ENCODE peak calls at places on chromosomes 3 and 15, in nine cellular contexts. J, S, X, A, W, L, T, Z and H are unnamed samples.
A peak's percentile ranks its signal among the peaks of the same experiment; 100 is the strongest.

GRCh38 chr3:117486709-117487394 is 777.3 kb downstream of the TUSC7 start:
- DNase-seq in J (peak; percentile 6), S (no peak), X (peak; percentile 40), A (no peak), W (no peak), L (no peak), T (no peak), Z (no peak), H (no peak)

GRCh38 chr15:70505411-70505919 is 257.9 kb downstream of the UACA start:
- DNase-seq in J (no peak), S (no peak), X (no peak), A (peak; percentile 75), W (peak; percentile 29), L (no peak), T (peak; percentile 59), Z (peak; percentile 91), H (peak; percentile 78)

GRCh38 chr3:178067721-178068120 is 468.5 kb upstream of the KCNMB2 start:
- DNase-seq in J (no peak), S (no peak), X (no peak), A (no peak), W (no peak), L (no peak), T (no peak), Z (no peak), H (no peak)

GRCh38 chr3:19399356-19399755 is 251.0 kb downstream of the KCNH8 start:
- DNase-seq in J (no peak), S (no peak), X (no peak), A (no peak), W (no peak), L (no peak), T (no peak), Z (no peak), H (no peak)

GRCh38 chr3:11641683-11642407 is 1.9 kb downstream of the VGLL4 start:
- DNase-seq in J (no peak), S (no peak), X (no peak), A (no peak), W (no peak), L (peak; percentile 24), T (peak; percentile 76), Z (no peak), H (peak; percentile 56)

GRCh38 chr3:19934098-19934566 is at the start of gene EFHB:
- DNase-seq in J (peak; percentile 59), S (peak; percentile 81), X (no peak), A (peak; percentile 39), W (peak; percentile 39), L (peak; percentile 73), T (no peak), Z (peak; percentile 75), H (no peak)

GRCh38 chr3:146020969-146021368 is 140.0 kb downstream of the PLOD2 start:
- DNase-seq in J (no peak), S (no peak), X (no peak), A (no peak), W (peak; percentile 3), L (no peak), T (no peak), Z (no peak), H (peak; percentile 1)

GRCh38 chr3:134009345-134010000 is 20.3 kb downstream of the SLCO2A1 start:
- DNase-seq in J (no peak), S (no peak), X (no peak), A (no peak), W (no peak), L (no peak), T (peak; percentile 39), Z (no peak), H (no peak)

GRCh38 chr3:152172465-152172864 is 96.3 kb upstream of the MBNL1 start:
- DNase-seq in J (no peak), S (no peak), X (no peak), A (no peak), W (no peak), L (no peak), T (no peak), Z (no peak), H (no peak)

GRCh38 chr3:195597848-195598247 is 14.1 kb upstream of the APOD start:
- DNase-seq in J (no peak), S (no peak), X (no peak), A (no peak), W (no peak), L (no peak), T (no peak), Z (no peak), H (no peak)

GRCh38 chr15:26235148-26235769 is 372.1 kb upstream of the ATP10A start:
- DNase-seq in J (peak; percentile 24), S (peak; percentile 71), X (no peak), A (no peak), W (no peak), L (no peak), T (no peak), Z (no peak), H (no peak)
- H3K4me3 ChIP-seq in J (no peak overlapping the region), S (no peak overlapping the region), X (no peak overlapping the region), A (no peak overlapping the region), W (no peak overlapping the region), L (no peak overlapping the region), T (no peak overlapping the region), Z (no peak overlapping the region), H (no peak overlapping the region)

GRCh38 chr15:83626171-83626802 is 27.6 kb upstream of the ADAMTSL3 start:
- DNase-seq in J (no peak), S (no peak), X (no peak), A (no peak), W (no peak), L (no peak), T (no peak), Z (no peak), H (no peak)
- TF ChIP-seq MAX in J (no peak), S (no peak), X (no peak), A (no peak), W (no peak), L (no peak), T (no peak), Z (no peak), H (no peak)

GRCh38 chr3:9934993-9935392 is 1.4 kb downstream of the CRELD1 start:
- DNase-seq in J (no peak), S (no peak), X (no peak), A (no peak), W (no peak), L (no peak), T (no peak), Z (no peak), H (no peak)
- H3K4me3 ChIP-seq in J (peak overlapping the region; percentile 75), S (no peak overlapping the region), X (peak overlapping the region; percentile 89), A (no peak overlapping the region), W (peak overlapping the region; percentile 82), L (peak overlapping the region; percentile 57), T (no peak overlapping the region), Z (peak overlapping the region; percentile 73), H (peak overlapping the region; percentile 79)

GRCh38 chr3:169562988-169563774 is 100.3 kb downstream of the MECOM start:
- DNase-seq in J (no peak), S (no peak), X (no peak), A (no peak), W (no peak), L (no peak), T (no peak), Z (peak; percentile 6), H (peak; percentile 4)

GRCh38 chr3:169554606-169555005 is 108.9 kb downstream of the MECOM start:
- DNase-seq in J (no peak), S (no peak), X (no peak), A (no peak), W (no peak), L (no peak), T (no peak), Z (no peak), H (no peak)

GRCh38 chr3:169556349-169556870 is 107.1 kb downstream of the MECOM start:
- DNase-seq in J (no peak), S (no peak), X (no peak), A (no peak), W (no peak), L (no peak), T (no peak), Z (no peak), H (no peak)

GRCh38 chr3:169556909-169557308 is 106.6 kb downstream of the MECOM start:
- DNase-seq in J (no peak), S (no peak), X (no peak), A (no peak), W (no peak), L (no peak), T (no peak), Z (no peak), H (no peak)

GRCh38 chr3:169558371-169558770 is 105.1 kb downstream of the MECOM start:
- DNase-seq in J (no peak), S (no peak), X (no peak), A (no peak), W (no peak), L (no peak), T (peak; percentile 91), Z (no peak), H (no peak)
- TF ChIP-seq MAX in J (no peak), S (no peak), X (no peak), A (no peak), W (no peak), L (no peak), T (no peak), Z (no peak), H (no peak)

DNA sequence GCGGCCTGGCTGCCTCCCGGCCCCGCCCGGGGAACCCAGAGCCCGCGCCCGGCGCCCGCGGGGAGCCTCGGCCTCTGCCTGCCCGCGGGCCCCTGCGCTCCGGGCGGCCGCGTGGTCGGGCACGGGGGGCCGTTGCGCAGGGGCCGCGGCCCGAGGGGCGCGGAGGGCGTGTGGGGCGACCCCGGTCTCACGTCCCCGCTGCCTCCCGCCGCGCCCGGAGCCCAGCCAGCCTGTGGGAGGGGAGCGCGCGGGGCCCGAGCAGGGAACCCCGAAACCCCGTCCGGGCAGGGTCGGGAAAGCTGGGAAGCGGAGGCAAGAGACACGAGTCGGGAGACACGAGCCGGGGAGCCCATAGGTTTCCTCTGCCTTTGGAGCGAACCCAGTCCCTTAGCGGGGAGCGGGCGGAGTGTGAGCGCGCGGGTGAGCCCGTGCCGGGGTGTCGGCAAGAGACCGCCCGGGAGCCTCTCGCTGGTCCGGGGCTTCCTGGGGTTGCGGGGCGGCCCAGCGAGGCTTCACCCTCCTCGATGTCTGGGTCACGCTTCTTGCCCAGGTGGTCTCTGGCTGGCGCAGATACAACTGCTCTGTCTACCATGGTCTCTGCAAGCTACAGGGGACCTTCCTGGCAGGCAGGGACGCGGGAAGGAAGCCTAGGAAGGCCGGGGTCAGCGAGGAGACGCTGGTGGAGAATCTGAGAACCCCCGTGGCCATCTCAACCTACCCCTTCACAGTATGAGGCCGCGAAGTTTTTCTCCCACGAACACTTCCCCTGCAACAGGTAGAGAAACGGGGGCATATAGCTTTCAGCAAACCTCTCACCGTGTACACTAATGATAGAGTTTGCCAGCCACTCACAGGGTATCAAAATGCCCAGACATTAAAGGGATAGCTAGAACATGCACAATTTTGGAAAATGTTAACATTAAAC is 586 bp downstream of the LRRK1 start:
- DNase-seq in J (peak; percentile 75), S (peak; percentile 75), X (no peak), A (no peak), W (no peak), L (peak; percentile 17), T (peak; percentile 28), Z (peak; percentile 38), H (peak; percentile 63)
- H3K4me3 ChIP-seq in J (peak overlapping the region; percentile 67), S (peak overlapping the region; percentile 50), X (peak overlapping the region; percentile 84), A (peak overlapping the region; percentile 73), W (no peak overlapping the region), L (peak overlapping the region; percentile 27), T (peak overlapping the region; percentile 60), Z (peak overlapping the region; percentile 79), H (peak overlapping the region; percentile 75)

GRCh38 chr3:142618917-142619401 is 22.8 kb downstream of the PLS1 start:
- DNase-seq in J (no peak), S (no peak), X (no peak), A (no peak), W (peak; percentile 3), L (peak; percentile 24), T (peak; percentile 66), Z (peak; percentile 64), H (no peak)
- TF ChIP-seq MAX in J (no peak), S (no peak), X (no peak), A (peak; percentile 18), W (no peak), L (no peak), T (no peak), Z (peak; percentile 69), H (no peak)

GRCh38 chr15:67824157-67824899 is 981 bp upstream of the SKOR1 start:
- DNase-seq in J (peak; percentile 77), S (peak; percentile 56), X (no peak), A (no peak), W (no peak), L (no peak), T (no peak), Z (no peak), H (no peak)
- H3K4me3 ChIP-seq in J (peak overlapping the region; percentile 47), S (no peak overlapping the region), X (no peak overlapping the region), A (no peak overlapping the region), W (no peak overlapping the region), L (no peak overlapping the region), T (no peak overlapping the region), Z (peak overlapping the region; percentile 39), H (no peak overlapping the region)